ENCODE peak calls at places on chromosomes 16 and 17, in four cellular contexts. One of them, this sample, is unnamed.

GRCh38 chr17:17645961-17646360 is 35.3 kb upstream of the RAI1 start:
- DNase-seq in SW480: no peak
- DNase-seq in omental fat pad: no peak
- DNase-seq in endothelial cell: no peak
- DNase-seq in this sample: no peak

GRCh38 chr16:62805221-62805857 is 769.1 kb upstream of the CDH8 start:
- DNase-seq in omental fat pad: no peak
- DNase-seq in SW480: no peak
- DNase-seq in endothelial cell: no peak
- DNase-seq in this sample: no peak

GRCh38 chr16:77302249-77302648 is 103.0 kb downstream of the SYCE1L start:
- DNase-seq in SW480: no peak
- DNase-seq in omental fat pad: no peak
- DNase-seq in endothelial cell: no peak
- DNase-seq in this sample: no peak

GRCh38 chr17:33521784-33522183 is 228.7 kb upstream of the ASIC2 start:
- DNase-seq in omental fat pad: no peak
- DNase-seq in endothelial cell: peak; percentile 70
- DNase-seq in SW480: peak; percentile 12
- DNase-seq in this sample: no peak

GRCh38 chr16:77833906-77834599 is 45.7 kb downstream of the VAT1L start:
- DNase-seq in endothelial cell: peak; percentile 48
- DNase-seq in SW480: peak; percentile 74
- DNase-seq in omental fat pad: no peak
- DNase-seq in this sample: peak; percentile 4

GRCh38 chr17:31754239-31754945 is 104.7 kb downstream of the COPRS start:
- DNase-seq in endothelial cell: no peak
- DNase-seq in omental fat pad: no peak
- DNase-seq in SW480: no peak
- DNase-seq in this sample: no peak

GRCh38 chr17:49741009-49741691 is 22.8 kb downstream of the FAM117A start:
- DNase-seq in omental fat pad: no peak
- DNase-seq in SW480: no peak
- DNase-seq in endothelial cell: no peak
- DNase-seq in this sample: no peak

GRCh38 chr17:80743181-80743771 is 198.6 kb downstream of the RPTOR start:
- DNase-seq in SW480: no peak
- DNase-seq in endothelial cell: no peak
- DNase-seq in omental fat pad: no peak
- DNase-seq in this sample: no peak

GRCh38 chr17:33012522-33013033 is 20.9 kb downstream of the SPACA3 start:
- DNase-seq in SW480: peak; percentile 48
- DNase-seq in omental fat pad: no peak
- DNase-seq in endothelial cell: no peak
- DNase-seq in this sample: no peak

This sample was measured in neural crest cell.